ENCODE peak calls at places on chromosomes 1 and 21, in six cellular contexts. P, B, N, J, G and A are unnamed samples.

GRCh38 chr1:37851782-37852210 is 7.6 kb downstream of the MTF1 start:
- DNase-seq in N (no peak), J (peak; percentile 64), B (no peak), G (no peak), P (peak; percentile 2), A (no peak)

GRCh38 chr1:185565314-185565713 is 168.9 kb upstream of the HMCN1 start:
- DNase-seq in J (no peak), P (no peak), G (no peak), B (no peak), N (peak; percentile 92), A (no peak)

GRCh38 chr1:29984544-29985375 is 738.6 kb downstream of the MATN1 start:
- DNase-seq in G (no peak), N (peak; percentile 74), B (no peak), J (no peak), P (no peak), A (no peak)

GRCh38 chr1:100775483-100775882 is 55.9 kb downstream of the VCAM1 start:
- DNase-seq in G (no peak), P (no peak), N (peak; percentile 39), J (no peak), B (no peak), A (no peak)

GRCh38 chr1:183416850-183417690 is 1.1 kb downstream of the NMNAT2 start:
- DNase-seq in G (peak; percentile 71), J (peak; percentile 30), N (no peak), B (peak; percentile 10), P (peak; percentile 23), A (peak; percentile 10)

GRCh38 chr21:28904961-28905435 is 87.7 kb downstream of the LTN1 start:
- DNase-seq in J (no peak), P (no peak), B (no peak), N (no peak), G (no peak), A (no peak)

GRCh38 chr21:45069711-45070110 is 4.7 kb upstream of the ADARB1 start:
- DNase-seq in G (no peak), B (no peak), J (no peak), P (no peak), N (no peak), A (no peak)

GRCh38 chr1:65469889-65470340 is 49.4 kb downstream of the LEPR start:
- DNase-seq in P (no peak), B (no peak), N (no peak), J (no peak), G (no peak), A (peak; percentile 33)

GRCh38 chr1:176436251-176436650 is 26.7 kb upstream of the PAPPA2 start:
- DNase-seq in P (no peak), B (no peak), N (no peak), J (no peak), G (no peak), A (no peak)

GRCh38 chr21:42311816-42312625 is 3.2 kb downstream of the TFF3 start:
- DNase-seq in B (no peak), P (no peak), N (no peak), J (no peak), G (no peak), A (no peak)

GRCh38 chr21:17688912-17689874 is 76.5 kb upstream of the BTG3 start:
- DNase-seq in B (peak; percentile 53), G (peak; percentile 23), P (peak; percentile 24), N (peak; percentile 1), J (peak; percentile 5), A (no peak)

GRCh38 chr1:17757426-17757825 is 2.3 kb downstream of the ACTL8 start:
- DNase-seq in J (no peak), N (no peak), G (no peak), P (no peak), B (no peak), A (no peak)

GRCh38 chr21:33825898-33826297 is 89.7 kb downstream of the ATP5PO start:
- DNase-seq in N (no peak), B (no peak), G (no peak), J (no peak), P (no peak), A (no peak)

GRCh38 chr1:31038360-31038759 is 27.2 kb downstream of the PUM1 start:
- DNase-seq in G (no peak), P (no peak), N (no peak), B (no peak), J (no peak), A (no peak)

GRCh38 chr1:8679411-8679800 is 138.0 kb downstream of the RERE start:
- DNase-seq in J (peak; percentile 20), G (no peak), P (no peak), N (no peak), B (no peak), A (no peak)

GRCh38 chr1:6141601-6142000 is 38.5 kb downstream of the CHD5 start:
- DNase-seq in P (no peak), G (no peak), J (peak; percentile 48), N (peak; percentile 66), B (no peak), A (no peak)

GRCh38 chr1:240888039-240888786 is 276.3 kb upstream of the GREM2 start:
- DNase-seq in J (peak; percentile 47), B (no peak), N (peak; percentile 86), P (no peak), G (no peak), A (no peak)

GRCh38 chr1:156095906-156096508 is 13.7 kb upstream of the MEX3A start:
- DNase-seq in J (no peak), P (no peak), N (peak; percentile 84), G (no peak), B (no peak), A (no peak)

GRCh38 chr1:54254055-54254454 is 54.1 kb downstream of the MRPL37 start:
- DNase-seq in G (no peak), P (no peak), N (no peak), J (no peak), B (no peak), A (no peak)

GRCh38 chr1:200366577-200367253 is 43.1 kb downstream of the ZNF281 start:
- DNase-seq in N (no peak), G (no peak), J (peak; percentile 13), B (no peak), P (no peak), A (no peak)

GRCh38 chr1:67973061-67973460 is 77.4 kb downstream of the DIRAS3 start:
- DNase-seq in B (no peak), N (no peak), P (no peak), J (no peak), G (no peak), A (no peak)

GRCh38 chr21:45280969-45281368 is 6.7 kb downstream of the POFUT2 start:
- DNase-seq in N (no peak), P (no peak), B (no peak), J (no peak), G (no peak), A (no peak)

GRCh38 chr1:232950919-232951579 is 638 bp downstream of the NTPCR start:
- DNase-seq in B (peak; percentile 16), N (peak; percentile 33), J (peak; percentile 76), G (no peak), P (peak; percentile 51), A (no peak)

GRCh38 chr1:22018583-22019559 is 17.4 kb downstream of the CELA3A start:
- DNase-seq in J (peak; percentile 98), P (peak; percentile 67), B (peak; percentile 56), N (peak; percentile 74), G (no peak), A (peak; percentile 64)

GRCh38 chr1:8790987-8791386 is 26.5 kb downstream of the RERE start:
- DNase-seq in J (no peak), B (no peak), G (no peak), P (no peak), N (no peak), A (no peak)

GRCh38 chr1:241271427-241271826 is 85.6 kb downstream of the RGS7 start:
- DNase-seq in J (no peak), P (no peak), G (no peak), N (peak; percentile 12), B (no peak), A (no peak)

GRCh38 chr1:171141336-171142051 is 43.6 kb upstream of the FMO2 start:
- DNase-seq in B (no peak), J (no peak), G (peak; percentile 45), N (no peak), P (no peak), A (peak; percentile 96)

GRCh38 chr21:42097860-42098259 is 26.7 kb downstream of the UMODL1 start:
- DNase-seq in G (no peak), J (peak; percentile 91), P (no peak), B (no peak), N (peak; percentile 75), A (peak; percentile 85)

GRCh38 chr1:79662596-79662995 is 656.1 kb upstream of the ADGRL4 start:
- DNase-seq in P (no peak), B (no peak), N (no peak), J (no peak), G (no peak), A (no peak)

GRCh38 chr1:165857046-165857801 is 29.8 kb downstream of the UCK2 start:
- DNase-seq in P (no peak), J (peak; percentile 88), G (no peak), N (no peak), B (no peak), A (no peak)